ENCODE peak calls at places on chromosomes 2 and 18, in five cellular contexts. One of them, this sample, is unnamed.

GRCh38 chr2:199979398-199979797 is 24.0 kb downstream of the MAIP1 start:
- DNase-seq in fibroblast of the aortic adventitia: no peak
- DNase-seq in HFF-Myc: no peak
- DNase-seq in H1: no peak
- DNase-seq in lung: no peak
- DNase-seq in this sample: no peak

GRCh38 chr18:61581578-61582204 is 248.5 kb downstream of the CDH20 start:
- DNase-seq in fibroblast of the aortic adventitia: peak; percentile 60
- DNase-seq in HFF-Myc: no peak
- DNase-seq in H1: peak; percentile 71
- DNase-seq in lung: peak; percentile 74
- DNase-seq in this sample: no peak

GRCh38 chr2:200367155-200367554 is 60.7 kb downstream of the SPATS2L start:
- DNase-seq in fibroblast of the aortic adventitia: no peak
- DNase-seq in HFF-Myc: no peak
- DNase-seq in H1: no peak
- DNase-seq in lung: no peak
- DNase-seq in this sample: no peak

GRCh38 chr2:108329771-108330170 is 41.1 kb downstream of the SULT1C2 start:
- DNase-seq in fibroblast of the aortic adventitia: no peak
- DNase-seq in HFF-Myc: no peak
- DNase-seq in H1: no peak
- DNase-seq in lung: no peak
- DNase-seq in this sample: no peak

GRCh38 chr18:24369420-24369819 is 28.2 kb downstream of the OSBPL1A start:
- DNase-seq in fibroblast of the aortic adventitia: no peak
- DNase-seq in HFF-Myc: no peak
- DNase-seq in H1: no peak
- DNase-seq in lung: no peak
- DNase-seq in this sample: no peak

GRCh38 chr2:157990173-157990572 is 111.5 kb upstream of the UPP2 start:
- DNase-seq in fibroblast of the aortic adventitia: no peak
- DNase-seq in HFF-Myc: no peak
- DNase-seq in H1: no peak
- DNase-seq in lung: no peak
- DNase-seq in this sample: no peak

GRCh38 chr2:178279142-178279541 is 84.8 kb downstream of the OSBPL6 start:
- DNase-seq in fibroblast of the aortic adventitia: peak; percentile 94
- DNase-seq in HFF-Myc: peak; percentile 83
- DNase-seq in H1: peak; percentile 15
- DNase-seq in lung: no peak
- DNase-seq in this sample: peak; percentile 84

GRCh38 chr2:202237787-202238233 is 587 bp downstream of the SUMO1 start:
- DNase-seq in fibroblast of the aortic adventitia: peak; percentile 52
- DNase-seq in HFF-Myc: no peak
- DNase-seq in H1: no peak
- DNase-seq in lung: peak; percentile 31
- DNase-seq in this sample: no peak

GRCh38 chr2:118807668-118808428 is 39.6 kb downstream of the EN1 start:
- DNase-seq in fibroblast of the aortic adventitia: no peak
- DNase-seq in HFF-Myc: no peak
- DNase-seq in H1: no peak
- DNase-seq in lung: no peak
- DNase-seq in this sample: no peak

GRCh38 chr2:151727593-151728552 is 6.4 kb downstream of the NEB start:
- DNase-seq in fibroblast of the aortic adventitia: no peak
- DNase-seq in HFF-Myc: no peak
- DNase-seq in H1: no peak
- DNase-seq in lung: no peak
- DNase-seq in this sample: no peak

GRCh38 chr2:181879295-181879694 is 12.2 kb upstream of the ITPRID2 start:
- DNase-seq in fibroblast of the aortic adventitia: no peak
- DNase-seq in HFF-Myc: no peak
- DNase-seq in H1: no peak
- DNase-seq in lung: no peak
- DNase-seq in this sample: no peak

GRCh38 chr2:233814436-233814835 is 36.3 kb downstream of the MROH2A start:
- DNase-seq in fibroblast of the aortic adventitia: no peak
- DNase-seq in HFF-Myc: no peak
- DNase-seq in H1: no peak
- DNase-seq in lung: no peak
- DNase-seq in this sample: no peak

GRCh38 chr18:77132369-77133050 is at the start of gene MBP:
- DNase-seq in fibroblast of the aortic adventitia: no peak
- DNase-seq in HFF-Myc: no peak
- DNase-seq in H1: no peak
- DNase-seq in lung: peak; percentile 74
- DNase-seq in this sample: no peak

GRCh38 chr18:77131652-77132368 is 773 bp downstream of the MBP start:
- DNase-seq in fibroblast of the aortic adventitia: peak; percentile 48
- DNase-seq in HFF-Myc: no peak
- DNase-seq in H1: no peak
- DNase-seq in lung: peak; percentile 72
- DNase-seq in this sample: no peak

GRCh38 chr18:77129150-77129551 is 3.4 kb downstream of the MBP start:
- DNase-seq in fibroblast of the aortic adventitia: peak; percentile 97
- DNase-seq in HFF-Myc: no peak
- DNase-seq in H1: no peak
- DNase-seq in lung: no peak
- DNase-seq in this sample: peak; percentile 94

GRCh38 chr18:77131100-77131651 is 1.4 kb downstream of the MBP start:
- DNase-seq in fibroblast of the aortic adventitia: peak; percentile 57
- DNase-seq in HFF-Myc: no peak
- DNase-seq in H1: no peak
- DNase-seq in lung: peak; percentile 65
- DNase-seq in this sample: no peak

GRCh38 chr18:77130229-77131099 is 2.1 kb downstream of the MBP start:
- DNase-seq in fibroblast of the aortic adventitia: no peak
- DNase-seq in HFF-Myc: no peak
- DNase-seq in H1: no peak
- DNase-seq in lung: no peak
- DNase-seq in this sample: no peak
- H3K4me3 ChIP-seq in fibroblast of the aortic adventitia: peak overlapping the region; percentile 74
- H3K4me3 ChIP-seq in HFF-Myc: peak overlapping the region; percentile 54
- H3K4me3 ChIP-seq in H1: peak overlapping the region; percentile 84
- H3K4me3 ChIP-seq in lung: peak overlapping the region; percentile 76
- H3K4me3 ChIP-seq in this sample: peak overlapping the region; percentile 78

GRCh38 chr2:88764850-88765153 is 73.3 kb downstream of the RPIA start:
- DNase-seq in fibroblast of the aortic adventitia: no peak
- DNase-seq in HFF-Myc: no peak
- DNase-seq in H1: no peak
- DNase-seq in lung: no peak
- DNase-seq in this sample: no peak

GRCh38 chr2:88760819-88761598 is 69.5 kb downstream of the RPIA start:
- DNase-seq in fibroblast of the aortic adventitia: no peak
- DNase-seq in HFF-Myc: no peak
- DNase-seq in H1: no peak
- DNase-seq in lung: no peak
- DNase-seq in this sample: no peak

GRCh38 chr2:88764141-88764849 is 72.8 kb downstream of the RPIA start:
- DNase-seq in fibroblast of the aortic adventitia: no peak
- DNase-seq in HFF-Myc: no peak
- DNase-seq in H1: no peak
- DNase-seq in lung: no peak
- DNase-seq in this sample: no peak

GRCh38 chr2:88765154-88765948 is 73.9 kb downstream of the RPIA start:
- DNase-seq in fibroblast of the aortic adventitia: peak; percentile 14
- DNase-seq in HFF-Myc: no peak
- DNase-seq in H1: peak; percentile 27
- DNase-seq in lung: peak; percentile 31
- DNase-seq in this sample: no peak
- H3K4me3 ChIP-seq in fibroblast of the aortic adventitia: peak overlapping the region; percentile 39
- H3K4me3 ChIP-seq in HFF-Myc: peak overlapping the region; percentile 37
- H3K4me3 ChIP-seq in H1: peak overlapping the region; percentile 59
- H3K4me3 ChIP-seq in lung: peak overlapping the region; percentile 25
- H3K4me3 ChIP-seq in this sample: peak overlapping the region; percentile 37

DNA sequence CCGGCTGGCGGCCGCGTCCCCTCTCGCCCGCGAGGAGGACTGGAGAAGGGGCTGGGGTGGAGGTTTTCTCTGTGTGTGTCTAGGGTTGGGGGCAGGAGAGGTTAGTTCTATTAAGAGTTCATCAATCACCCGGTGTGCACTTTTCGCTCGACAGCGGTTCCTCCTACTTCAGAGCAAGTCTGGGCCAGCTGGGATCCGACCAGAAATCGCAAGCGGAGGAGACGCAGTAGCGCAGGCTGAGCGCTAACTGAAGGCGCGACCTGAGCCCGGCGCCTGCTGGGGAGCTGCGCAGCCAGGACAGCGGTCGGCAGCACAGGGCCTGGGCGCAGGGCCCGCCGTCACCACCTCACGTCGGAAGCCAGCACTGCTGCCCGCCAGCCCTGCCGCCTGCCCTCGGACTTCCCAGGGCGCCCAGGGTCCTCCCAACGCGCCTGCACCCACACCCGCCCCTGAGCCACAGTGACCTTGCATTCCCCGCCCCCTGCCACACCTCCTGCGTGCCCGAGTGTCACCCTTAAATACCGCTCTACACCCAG is 10.1 kb upstream of the HOXD1 start:
- DNase-seq in fibroblast of the aortic adventitia: no peak
- DNase-seq in HFF-Myc: no peak
- DNase-seq in H1: no peak
- DNase-seq in lung: no peak
- DNase-seq in this sample: no peak
- H3K4me3 ChIP-seq in fibroblast of the aortic adventitia: no peak overlapping the region
- H3K4me3 ChIP-seq in HFF-Myc: peak overlapping the region; percentile 11
- H3K4me3 ChIP-seq in H1: peak overlapping the region; percentile 56
- H3K4me3 ChIP-seq in lung: no peak overlapping the region
- H3K4me3 ChIP-seq in this sample: peak overlapping the region; percentile 39

DNA sequence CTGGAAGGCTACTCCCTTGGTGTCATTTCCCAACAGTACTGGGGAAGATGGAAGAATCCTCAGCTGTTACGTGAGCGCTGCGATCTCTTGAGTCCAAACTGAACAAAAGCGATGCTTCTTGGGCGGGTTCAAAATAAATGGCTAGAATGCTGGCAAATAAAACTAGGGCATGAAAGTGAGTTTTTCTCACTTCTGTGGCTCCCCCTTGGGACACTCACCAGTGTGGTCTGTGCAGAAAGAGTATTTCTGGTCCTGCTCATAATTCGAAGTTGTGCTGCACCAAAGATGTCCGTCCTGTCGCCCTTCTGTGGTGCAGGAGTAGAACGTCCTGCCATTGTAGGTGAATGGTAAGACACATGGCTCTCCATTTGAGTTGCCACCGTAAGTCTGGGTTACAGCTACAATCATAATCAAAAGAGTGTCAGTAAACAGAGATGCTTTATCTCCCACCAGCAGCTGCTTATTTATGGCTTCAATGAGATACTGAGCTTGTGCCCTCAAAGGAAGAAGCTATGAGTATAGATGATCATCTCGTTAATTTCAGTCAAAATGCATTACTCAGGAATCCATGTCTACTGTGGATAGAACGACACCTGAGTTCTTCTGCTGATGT is 11.8 kb downstream of the FN1 start:
- DNase-seq in fibroblast of the aortic adventitia: peak; percentile 42
- DNase-seq in HFF-Myc: no peak
- DNase-seq in H1: no peak
- DNase-seq in lung: no peak
- DNase-seq in this sample: no peak
- H3K4me3 ChIP-seq in fibroblast of the aortic adventitia: peak overlapping the region; percentile 42
- H3K4me3 ChIP-seq in HFF-Myc: no peak overlapping the region
- H3K4me3 ChIP-seq in H1: no peak overlapping the region
- H3K4me3 ChIP-seq in lung: no peak overlapping the region
- H3K4me3 ChIP-seq in this sample: no peak overlapping the region

GRCh38 chr2:11744631-11745394 is 1.6 kb upstream of the LPIN1 start:
- DNase-seq in fibroblast of the aortic adventitia: peak; percentile 60
- DNase-seq in HFF-Myc: no peak
- DNase-seq in H1: no peak
- DNase-seq in lung: peak; percentile 39
- DNase-seq in this sample: no peak
- H3K4me3 ChIP-seq in fibroblast of the aortic adventitia: peak overlapping the region; percentile 49
- H3K4me3 ChIP-seq in HFF-Myc: peak overlapping the region; percentile 33
- H3K4me3 ChIP-seq in H1: peak overlapping the region; percentile 2
- H3K4me3 ChIP-seq in lung: no peak overlapping the region
- H3K4me3 ChIP-seq in this sample: no peak overlapping the region